ENCODE peak calls at places on chromosomes 7 and 10, in six cellular contexts. U is RWPE1; R is H9; B is AG10803; S is CD4-positive, alpha-beta T cell; L is MCF 10A. F is an unnamed sample.

GRCh38 chr7:5598769-5599371 is 175.2 kb upstream of the TNRC18 start:
- DNase-seq in B (no peak), L (peak; percentile 76), U (no peak), S (no peak), R (peak; percentile 64), F (peak; percentile 61)

GRCh38 chr7:5349005-5349380 is 66.2 kb downstream of the SLC29A4 start:
- DNase-seq in B (no peak), U (no peak), S (no peak), R (no peak), L (no peak), F (no peak)

GRCh38 chr10:6734286-6734685 is 154.2 kb upstream of the PRKCQ start:
- DNase-seq in B (no peak), U (no peak), L (no peak), S (no peak), R (no peak), F (no peak)

GRCh38 chr7:150914966-150915365 is 62.6 kb downstream of the AOC1 start:
- DNase-seq in L (no peak), U (no peak), S (no peak), R (no peak), B (no peak), F (no peak)

GRCh38 chr10:122113161-122113944 is 124.4 kb downstream of the TACC2 start:
- DNase-seq in U (peak; percentile 84), R (peak; percentile 71), S (no peak), L (peak; percentile 76), B (peak; percentile 71), F (peak; percentile 74)

GRCh38 chr10:24723386-24723787 is 300 bp downstream of the ARHGAP21 start:
- DNase-seq in R (no peak), L (no peak), S (peak; percentile 6), B (peak; percentile 41), U (no peak), F (peak; percentile 57)

GRCh38 chr10:97643586-97643985 is 3.1 kb downstream of the PI4K2A start:
- DNase-seq in L (no peak), S (no peak), B (no peak), U (no peak), R (no peak), F (no peak)

GRCh38 chr7:44646176-44646920 is 39.9 kb downstream of the OGDH start:
- DNase-seq in B (no peak), S (no peak), U (no peak), L (no peak), R (no peak), F (no peak)

GRCh38 chr10:110632591-110633215 is 11.4 kb upstream of the RBM20 start:
- DNase-seq in R (no peak), S (no peak), B (peak; percentile 40), U (peak; percentile 79), L (peak; percentile 89), F (no peak)

GRCh38 chr10:95241533-95241932 is 47.5 kb downstream of the ACSM6 start:
- DNase-seq in R (no peak), U (no peak), L (peak; percentile 45), B (no peak), S (no peak), F (no peak)

GRCh38 chr7:157397036-157397720 is 60.4 kb downstream of the DNAJB6 start:
- DNase-seq in S (no peak), L (no peak), R (no peak), B (no peak), U (no peak), F (no peak)

GRCh38 chr7:157400171-157400860 is 63.5 kb downstream of the DNAJB6 start:
- DNase-seq in L (no peak), U (no peak), B (no peak), S (no peak), R (no peak), F (no peak)

GRCh38 chr7:157396316-157397035 is 59.7 kb downstream of the DNAJB6 start:
- DNase-seq in B (no peak), L (no peak), U (no peak), S (no peak), R (no peak), F (no peak)

GRCh38 chr7:157399086-157399687 is 62.4 kb downstream of the DNAJB6 start:
- DNase-seq in B (no peak), L (no peak), U (no peak), S (no peak), R (no peak), F (no peak)

DNA sequence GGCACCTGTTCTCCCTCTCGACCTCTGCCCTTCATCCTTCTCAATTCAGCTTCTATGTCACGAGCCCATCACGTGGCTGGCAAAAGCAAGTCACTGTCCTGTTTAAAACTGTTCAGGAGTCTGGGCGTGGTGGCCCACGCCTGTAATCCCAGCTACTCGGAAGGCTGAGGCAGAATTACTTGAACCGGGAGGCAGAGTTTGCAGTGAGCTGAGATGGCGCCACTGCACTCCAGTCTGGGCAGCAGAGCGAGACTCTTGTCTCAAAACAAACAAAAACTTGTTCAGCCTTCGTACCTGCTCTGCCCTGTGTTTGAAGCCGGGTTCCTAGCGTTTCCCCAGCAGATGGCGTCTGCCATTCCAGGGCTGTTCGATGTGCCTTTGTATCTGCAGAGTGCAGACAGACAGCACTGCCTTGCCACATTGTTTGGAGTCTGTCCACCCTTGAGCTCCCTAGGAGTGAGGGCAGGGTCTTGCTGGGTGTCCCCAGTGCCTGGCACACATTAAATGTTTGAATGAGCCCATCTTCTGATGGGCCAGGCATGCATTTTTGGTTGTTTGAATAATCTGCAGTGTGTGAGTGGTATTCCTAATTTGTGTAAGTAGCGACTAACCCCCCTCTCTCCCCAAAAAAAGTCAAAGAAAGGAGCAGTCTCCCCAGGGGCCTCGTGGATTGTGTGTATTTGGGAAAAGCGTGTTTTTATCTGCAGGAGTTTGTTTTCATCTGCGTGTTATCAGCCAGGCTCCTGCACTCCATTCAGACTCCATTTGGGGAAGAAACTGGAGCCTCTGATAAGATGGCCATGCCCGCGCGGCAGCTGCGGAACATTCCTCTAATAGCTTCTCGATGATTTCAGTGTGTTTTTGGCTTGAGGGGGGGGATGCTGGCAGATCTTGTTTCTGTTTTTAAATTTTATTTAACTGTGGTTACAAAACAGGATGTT is 61.2 kb downstream of the DNAJB6 start:
- DNase-seq in R (peak; percentile 72), S (no peak), U (peak; percentile 9), B (peak; percentile 87), L (peak; percentile 52), F (peak; percentile 58)
- TF ChIP-seq CTCF in R (peak; percentile 72), S (peak; percentile 15), U (no peak), B (peak; percentile 75), L (peak; percentile 32), F (peak; percentile 28)

DNA sequence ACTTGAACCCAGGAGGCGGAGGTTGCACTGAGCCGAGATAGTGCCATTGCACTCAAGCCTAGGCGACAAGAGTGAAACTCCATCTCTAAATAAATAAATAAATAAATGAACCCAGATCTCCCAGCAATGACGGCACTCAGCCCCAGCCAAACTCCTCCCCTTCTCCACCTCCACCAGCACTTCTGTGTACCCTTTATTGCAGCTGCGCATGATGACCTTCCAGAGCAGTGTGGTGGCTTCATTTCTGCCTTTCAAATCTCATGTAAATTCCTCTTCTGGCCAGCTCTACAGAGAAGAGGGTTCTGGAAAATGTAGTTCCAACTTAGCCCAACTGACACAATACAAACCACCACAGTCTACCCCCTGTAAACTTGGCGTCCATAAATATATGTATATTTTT is 108.5 kb downstream of the SLC37A3 start:
- DNase-seq in R (no peak), U (no peak), L (no peak), B (no peak), S (no peak), F (no peak)
- TF ChIP-seq CTCF in R (no peak), U (no peak), L (no peak), B (no peak), S (no peak), F (no peak)

GRCh38 chr7:95878677-95879076 is 106.3 kb downstream of the DYNC1I1 start:
- DNase-seq in S (no peak), L (no peak), B (no peak), U (no peak), R (no peak), F (no peak)
- TF ChIP-seq CTCF in S (no peak), L (no peak), B (no peak), U (no peak), R (no peak), F (no peak)

GRCh38 chr10:90722832-90723231 is 135.0 kb downstream of the HTR7 start:
- DNase-seq in B (no peak), L (no peak), R (no peak), U (no peak), S (no peak), F (no peak)

GRCh38 chr10:90723416-90724068 is 134.3 kb downstream of the HTR7 start:
- DNase-seq in U (peak; percentile 9), S (no peak), R (peak; percentile 60), L (no peak), B (no peak), F (no peak)

GRCh38 chr10:90712529-90712928 is 145.3 kb downstream of the HTR7 start:
- DNase-seq in U (no peak), S (no peak), L (no peak), B (no peak), R (no peak), F (no peak)

DNA sequence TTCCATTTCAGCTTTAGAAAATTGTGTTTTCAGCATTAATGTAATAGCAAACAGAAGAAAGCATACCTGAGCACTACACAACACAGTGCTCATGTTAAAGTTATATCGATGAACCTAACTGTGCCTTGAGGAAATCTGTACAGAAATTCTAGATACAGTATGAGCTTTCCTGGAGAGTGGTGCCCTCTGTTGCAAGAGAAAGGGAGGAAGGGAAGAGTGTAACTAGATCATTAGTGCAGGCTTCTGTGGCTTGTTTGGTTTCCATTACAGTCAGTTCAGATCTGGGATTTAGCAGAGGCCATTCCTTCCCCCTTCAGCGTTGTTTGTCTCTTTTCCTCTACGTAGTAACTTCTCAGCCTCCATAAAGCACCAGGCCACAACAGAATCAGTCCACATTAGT is 139.7 kb downstream of the HTR7 start:
- DNase-seq in S (no peak), R (no peak), L (peak; percentile 21), B (no peak), U (no peak), F (no peak)
- TF ChIP-seq CTCF in S (no peak), R (no peak), L (no peak), B (no peak), U (no peak), F (no peak)

GRCh38 chr10:60760711-60761210 is 17.5 kb upstream of the CDK1 start:
- DNase-seq in L (peak; percentile 20), S (no peak), R (no peak), B (no peak), U (no peak), F (no peak)
- TF ChIP-seq CTCF in L (no peak), S (no peak), R (no peak), B (no peak), U (no peak), F (no peak)

DNA sequence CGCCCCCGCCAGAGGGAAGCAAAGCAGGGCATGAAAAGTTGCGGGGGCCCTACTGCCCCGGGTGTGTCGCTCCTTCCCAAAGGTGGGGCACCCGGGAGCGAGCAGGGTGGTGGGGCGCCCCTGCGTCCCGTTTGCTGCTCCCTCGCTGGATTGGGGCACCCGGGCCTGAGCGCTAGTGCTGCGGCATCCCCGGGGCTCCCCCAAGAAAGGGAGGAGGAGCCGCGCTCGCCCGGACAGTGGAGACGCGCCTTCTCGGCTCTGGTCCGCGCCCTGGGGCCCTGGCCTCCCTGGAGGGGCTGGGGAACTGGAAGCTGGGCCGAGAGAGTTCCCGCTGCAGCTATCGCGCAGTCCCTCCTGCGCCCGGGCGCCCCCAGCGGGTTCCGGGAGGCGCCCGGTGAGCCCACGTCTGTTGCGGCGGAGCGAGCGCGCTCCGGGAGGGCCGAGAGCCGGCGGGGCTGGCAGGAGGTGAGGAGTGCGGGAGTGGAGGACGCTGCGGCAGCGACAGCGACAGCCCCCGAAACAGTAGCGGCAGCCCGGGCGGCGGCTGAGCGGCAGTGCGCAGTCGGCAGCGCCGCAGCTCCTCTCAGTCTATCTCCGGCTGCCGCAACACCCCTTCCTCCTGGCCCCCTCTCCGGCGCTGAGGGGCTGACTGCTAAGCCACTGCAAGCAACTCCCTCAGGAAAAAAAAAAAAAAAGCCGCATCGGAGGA is 505 bp upstream of the BMPER start:
- DNase-seq in L (no peak), B (peak; percentile 72), R (peak; percentile 72), S (no peak), U (peak; percentile 20), F (peak; percentile 66)
- TF ChIP-seq CTCF in L (no peak), B (peak; percentile 22), R (no peak), S (no peak), U (peak; percentile 38), F (no peak)

GRCh38 chr7:143373255-143373794 is 7.8 kb upstream of the ZYX start:
- DNase-seq in U (no peak), R (peak; percentile 37), S (no peak), B (no peak), L (no peak), F (no peak)
- TF ChIP-seq CTCF in U (no peak), R (peak; percentile 42), S (no peak), B (no peak), L (no peak), F (no peak)